ENCODE peak calls at places on chromosome 22, in five cellular contexts. Y is NCI-H1417; T is stimulated activated CD8-positive, alpha-beta memory T cell treated with anti-CD3 and anti-CD28 coated beads, Interleukin-4, amount 100 ng/mL, for 4 hours; L is right atrium auricular region; E is NCI-H2107. I is an unnamed sample.
A peak's percentile ranks its signal among the peaks of the same experiment; 100 is the strongest.

GRCh38 chr22:41822289-41823057 is 10.4 kb upstream of the SREBF2 start:
- DNase-seq in Y (peak; percentile 51), T (no peak), L (no peak), E (no peak), I (no peak)

GRCh38 chr22:45887202-45888131 is 89.5 kb downstream of the WNT7B start:
- DNase-seq in Y (no peak), T (no peak), L (no peak), E (no peak), I (peak; percentile 80)

GRCh38 chr22:48705159-48705916 is 1122.3 kb downstream of the BRD1 start:
- DNase-seq in Y (no peak), T (no peak), L (no peak), E (no peak), I (no peak)

GRCh38 chr22:29830585-29830984 is 7.5 kb downstream of the ASCC2 start:
- DNase-seq in Y (no peak), T (no peak), L (no peak), E (no peak), I (no peak)

GRCh38 chr22:46117206-46118199 is 32.8 kb upstream of the PPARA start:
- DNase-seq in Y (no peak), T (no peak), L (no peak), E (no peak), I (no peak)

GRCh38 chr22:46935506-46936377 is 173.3 kb downstream of the TBC1D22A start:
- DNase-seq in Y (no peak), T (no peak), L (peak; percentile 58), E (no peak), I (no peak)

GRCh38 chr22:28143961-28144745 is 225.1 kb upstream of the PITPNB start:
- DNase-seq in Y (no peak), T (no peak), L (no peak), E (no peak), I (no peak)

GRCh38 chr22:29260601-29261315 is 7.0 kb downstream of the RHBDD3 start:
- DNase-seq in Y (no peak), T (no peak), L (peak; percentile 57), E (no peak), I (no peak)

GRCh38 chr22:23539135-23539838 is 40.8 kb downstream of the IGLL1 start:
- DNase-seq in Y (peak; percentile 84), T (peak; percentile 20), L (peak; percentile 92), E (peak; percentile 41), I (no peak)

GRCh38 chr22:20268350-20269012 is 363 bp upstream of the RTN4R start:
- DNase-seq in Y (peak; percentile 31), T (no peak), L (no peak), E (no peak), I (peak; percentile 95)

GRCh38 chr22:41092847-41093371 is 517 bp downstream of the EP300 start:
- DNase-seq in Y (peak; percentile 3), T (no peak), L (no peak), E (no peak), I (no peak)

GRCh38 chr22:25837288-25837900 is 95.4 kb downstream of the MYO18B start:
- DNase-seq in Y (no peak), T (no peak), L (no peak), E (no peak), I (no peak)

GRCh38 chr22:39748877-39749276 is 144.7 kb downstream of the ENTHD1 start:
- DNase-seq in Y (peak; percentile 58), T (no peak), L (no peak), E (peak; percentile 53), I (no peak)

GRCh38 chr22:44304354-44304753 is 8.4 kb downstream of the SHISAL1 start:
- DNase-seq in Y (no peak), T (no peak), L (no peak), E (no peak), I (no peak)

GRCh38 chr22:49108636-49109315 is 718.9 kb downstream of the BRD1 start:
- DNase-seq in Y (no peak), T (no peak), L (no peak), E (no peak), I (no peak)

I was measured in upper lobe of left lung.